ENCODE peak calls at places on chromosomes 7 and 10, in six cellular contexts. J, L, A, U, X and G are unnamed samples.

GRCh38 chr10:96835826-96836365 is 3.8 kb downstream of the LCOR start:
- DNase-seq in U (peak), A (no peak), L (no peak), J (no peak), X (no peak), G (no peak)

GRCh38 chr7:70569335-70569819 is 562.6 kb upstream of the GALNT17 start:
- DNase-seq in U (no peak), X (no peak), A (no peak), J (no peak), L (peak), G (no peak)

GRCh38 chr10:62916157-62916603 is 100.0 kb upstream of the EGR2 start:
- DNase-seq in L (no peak), U (peak), X (no peak), J (peak), A (no peak), G (peak)

GRCh38 chr7:82056282-82056681 is 286.4 kb upstream of the HGF start:
- DNase-seq in J (no peak), L (no peak), A (no peak), U (no peak), X (no peak), G (no peak)

GRCh38 chr10:119103687-119104652 is at the start of gene DENND10:
- DNase-seq in A (peak), L (peak), U (peak), X (peak), J (peak), G (no peak)

GRCh38 chr10:87760195-87760905 is 57.7 kb downstream of the ATAD1 start:
- DNase-seq in L (no peak), X (no peak), A (no peak), U (no peak), J (no peak), G (no peak)

GRCh38 chr7:155136619-155137243 is 66.6 kb downstream of the HTR5A start:
- DNase-seq in A (no peak), L (no peak), X (no peak), J (no peak), U (no peak), G (no peak)

GRCh38 chr7:124965553-124965952 is 35.9 kb upstream of the POT1 start:
- DNase-seq in U (no peak), X (no peak), J (no peak), A (no peak), L (no peak), G (no peak)

GRCh38 chr10:10930979-10931743 is 86.5 kb upstream of the CELF2 start:
- DNase-seq in U (no peak), A (no peak), J (no peak), L (no peak), X (no peak), G (no peak)

GRCh38 chr7:5831196-5831595 is 49.4 kb upstream of the OCM start:
- DNase-seq in U (no peak), A (no peak), L (peak), X (no peak), J (no peak), G (no peak)

GRCh38 chr10:13001041-13001886 is at the start of gene CCDC3:
- DNase-seq in A (peak), U (no peak), J (no peak), L (peak), X (no peak), G (no peak)

GRCh38 chr10:75606203-75606779 is 174.9 kb downstream of the LRMDA start:
- DNase-seq in L (no peak), U (no peak), J (no peak), X (no peak), A (no peak), G (no peak)

GRCh38 chr10:9158675-9159074 is 1104.2 kb downstream of the GATA3 start:
- DNase-seq in A (no peak), U (peak), L (no peak), J (no peak), X (no peak), G (no peak)

GRCh38 chr7:159144756-159145543 is at the start of gene VIPR2:
- DNase-seq in U (no peak), L (no peak), X (no peak), J (no peak), A (peak), G (no peak)

GRCh38 chr10:86443069-86443468 is 76.5 kb upstream of the GRID1 start:
- DNase-seq in A (no peak), U (peak), J (no peak), X (no peak), L (no peak), G (no peak)